ENCODE peak calls at places on chromosomes 5 and 9, in nine cellular contexts. C, O, J, B, M, F, X, H and Z are unnamed samples.
A peak's percentile ranks its signal among the peaks of the same experiment; 100 is the strongest.

GRCh38 chr9:86669442-86669841 is 277.9 kb downstream of the GAS1 start:
- DNase-seq in C (no peak), O (no peak), J (no peak), B (no peak), M (no peak), F (no peak), X (no peak), H (no peak), Z (no peak)

GRCh38 chr5:98414938-98415337 is 358.5 kb upstream of the RGMB start:
- DNase-seq in C (no peak), O (no peak), J (no peak), B (no peak), M (no peak), F (no peak), X (no peak), H (no peak), Z (no peak)

GRCh38 chr9:71760901-71761300 is 7.4 kb downstream of the CEMIP2 start:
- DNase-seq in C (no peak), O (no peak), J (no peak), B (no peak), M (no peak), F (no peak), X (no peak), H (no peak), Z (no peak)

GRCh38 chr9:71285191-71285656 is 163.8 kb upstream of the TRPM3 start:
- DNase-seq in C (no peak), O (no peak), J (peak; percentile 30), B (peak; percentile 77), M (no peak), F (no peak), X (peak; percentile 28), H (no peak), Z (no peak)

GRCh38 chr5:119930490-119930889 is 301.1 kb downstream of the FAM170A start:
- DNase-seq in C (no peak), O (no peak), J (no peak), B (no peak), M (no peak), F (no peak), X (no peak), H (no peak), Z (no peak)

GRCh38 chr9:136107953-136108647 is 10.6 kb downstream of the TMEM250 start:
- DNase-seq in C (no peak), O (no peak), J (no peak), B (peak; percentile 44), M (no peak), F (no peak), X (no peak), H (no peak), Z (no peak)

GRCh38 chr5:170937914-170938313 is 76.1 kb downstream of the RANBP17 start:
- DNase-seq in C (no peak), O (no peak), J (no peak), B (no peak), M (no peak), F (no peak), X (no peak), H (no peak), Z (no peak)

GRCh38 chr5:130337179-130337888 is 433.1 kb downstream of the CHSY3 start:
- DNase-seq in C (no peak), O (no peak), J (no peak), B (no peak), M (no peak), F (peak; percentile 54), X (no peak), H (no peak), Z (no peak)

GRCh38 chr5:131375351-131375750 is 111.5 kb downstream of the CDC42SE2 start:
- DNase-seq in C (no peak), O (no peak), J (no peak), B (no peak), M (no peak), F (no peak), X (no peak), H (no peak), Z (no peak)

GRCh38 chr5:173697931-173698579 is 81.6 kb upstream of the BOD1 start:
- DNase-seq in C (no peak), O (no peak), J (no peak), B (no peak), M (no peak), F (no peak), X (peak; percentile 57), H (no peak), Z (no peak)

GRCh38 chr5:34756781-34757624 is 82.0 kb upstream of the TTC23L start:
- DNase-seq in C (no peak), O (no peak), J (no peak), B (no peak), M (no peak), F (no peak), X (no peak), H (no peak), Z (no peak)

GRCh38 chr5:83025690-83026472 is 51.3 kb downstream of the TMEM167A start:
- DNase-seq in C (no peak), O (no peak), J (no peak), B (no peak), M (no peak), F (no peak), X (no peak), H (no peak), Z (no peak)

GRCh38 chr5:83556190-83556589 is 84.6 kb downstream of the VCAN start:
- DNase-seq in C (no peak), O (no peak), J (no peak), B (no peak), M (no peak), F (no peak), X (no peak), H (no peak), Z (no peak)

GRCh38 chr5:79560774-79561524 is 47.0 kb upstream of the HOMER1 start:
- DNase-seq in C (no peak), O (no peak), J (no peak), B (no peak), M (no peak), F (no peak), X (peak; percentile 64), H (no peak), Z (no peak)

GRCh38 chr9:109989296-109989695 is 209.3 kb downstream of the PALM2AKAP2 start:
- DNase-seq in C (no peak), O (no peak), J (no peak), B (no peak), M (no peak), F (no peak), X (no peak), H (no peak), Z (no peak)

GRCh38 chr5:153523196-153523595 is 32.7 kb downstream of the GRIA1 start:
- DNase-seq in C (no peak), O (no peak), J (no peak), B (no peak), M (no peak), F (no peak), X (no peak), H (no peak), Z (no peak)

GRCh38 chr9:92140074-92140753 is 25.0 kb upstream of the SPTLC1 start:
- DNase-seq in C (peak; percentile 43), O (no peak), J (peak; percentile 77), B (peak; percentile 71), M (peak; percentile 33), F (peak; percentile 95), X (peak; percentile 82), H (peak; percentile 54), Z (peak; percentile 57)

GRCh38 chr5:98700730-98701129 is 72.7 kb upstream of the RGMB start:
- DNase-seq in C (no peak), O (no peak), J (no peak), B (no peak), M (no peak), F (no peak), X (no peak), H (no peak), Z (no peak)

GRCh38 chr5:9239626-9240025 is 306.2 kb downstream of the SEMA5A start:
- DNase-seq in C (no peak), O (no peak), J (no peak), B (no peak), M (no peak), F (no peak), X (no peak), H (no peak), Z (no peak)

GRCh38 chr5:177520906-177521513 is 4.2 kb upstream of the DDX41 start:
- DNase-seq in C (no peak), O (no peak), J (no peak), B (no peak), M (no peak), F (no peak), X (no peak), H (no peak), Z (no peak)

GRCh38 chr5:13378073-13378472 is 566.4 kb downstream of the DNAH5 start:
- DNase-seq in C (no peak), O (no peak), J (no peak), B (no peak), M (no peak), F (no peak), X (no peak), H (no peak), Z (no peak)

GRCh38 chr5:52922384-52922783 is 66.8 kb upstream of the ITGA2 start:
- DNase-seq in C (no peak), O (no peak), J (no peak), B (no peak), M (no peak), F (no peak), X (no peak), H (no peak), Z (no peak)

GRCh38 chr9:128118971-128119665 is 8.4 kb downstream of the PTGES2 start:
- DNase-seq in C (no peak), O (no peak), J (no peak), B (no peak), M (no peak), F (peak; percentile 47), X (no peak), H (no peak), Z (no peak)

GRCh38 chr5:103724272-103724671 is 161.7 kb upstream of the NUDT12 start:
- DNase-seq in C (no peak), O (no peak), J (no peak), B (no peak), M (no peak), F (no peak), X (no peak), H (no peak), Z (no peak)

GRCh38 chr5:909086-909485 is 16.4 kb downstream of the TRIP13 start:
- DNase-seq in C (no peak), O (no peak), J (no peak), B (no peak), M (no peak), F (no peak), X (no peak), H (no peak), Z (no peak)

GRCh38 chr5:104412649-104413240 is 850.2 kb upstream of the NUDT12 start:
- DNase-seq in C (no peak), O (no peak), J (no peak), B (no peak), M (no peak), F (no peak), X (peak; percentile 10), H (no peak), Z (no peak)

GRCh38 chr9:131274674-131275331 is 1.5 kb downstream of the FAM78A start:
- DNase-seq in C (no peak), O (no peak), J (no peak), B (no peak), M (no peak), F (peak; percentile 90), X (no peak), H (no peak), Z (no peak)

GRCh38 chr5:109195667-109196066 is 214.1 kb downstream of the PJA2 start:
- DNase-seq in C (no peak), O (no peak), J (no peak), B (no peak), M (no peak), F (no peak), X (no peak), H (no peak), Z (no peak)

GRCh38 chr9:110952018-110952864 is 86.0 kb downstream of the LPAR1 start:
- DNase-seq in C (no peak), O (no peak), J (no peak), B (no peak), M (no peak), F (no peak), X (no peak), H (no peak), Z (no peak)

GRCh38 chr9:95876595-95876994 is 1.1 kb downstream of the ERCC6L2 start:
- DNase-seq in C (no peak), O (no peak), J (no peak), B (peak; percentile 9), M (no peak), F (no peak), X (no peak), H (no peak), Z (no peak)

GRCh38 chr9:126617003-126617739 is 3.4 kb downstream of the LMX1B start:
- DNase-seq in C (no peak), O (no peak), J (no peak), B (no peak), M (no peak), F (no peak), X (no peak), H (no peak), Z (no peak)